ENCODE peak calls at places on chromosomes 5 and 9, in four cellular contexts. R, D, S and M are unnamed samples.

GRCh38 chr9:3525088-3525835 is 539 bp downstream of the RFX3 start:
- DNase-seq in R (peak), D (no peak), S (no peak), M (no peak)

GRCh38 chr9:97556721-97557605 is 55.5 kb downstream of the TMOD1 start:
- DNase-seq in R (no peak), D (no peak), S (no peak), M (no peak)

GRCh38 chr5:147611483-147611882 is 101.6 kb upstream of the DPYSL3 start:
- DNase-seq in R (no peak), D (no peak), S (no peak), M (no peak)

GRCh38 chr5:180494510-180495181 is 467 bp downstream of the CNOT6 start:
- DNase-seq in R (peak), D (peak), S (peak), M (peak)

GRCh38 chr9:86854898-86855523 is 92.3 kb downstream of the GAS1 start:
- DNase-seq in R (no peak), D (peak), S (no peak), M (no peak)

GRCh38 chr5:62473209-62473608 is 60.6 kb downstream of the IPO11 start:
- DNase-seq in R (no peak), D (no peak), S (no peak), M (no peak)

GRCh38 chr9:72524820-72525539 is 3.6 kb downstream of the TMC1 start:
- DNase-seq in R (no peak), D (no peak), S (no peak), M (peak)

GRCh38 chr9:98172604-98173003 is 19.8 kb downstream of the CORO2A start:
- DNase-seq in R (no peak), D (peak), S (no peak), M (no peak)

GRCh38 chr5:153658606-153659005 is 168.1 kb downstream of the GRIA1 start:
- DNase-seq in R (no peak), D (no peak), S (no peak), M (no peak)

GRCh38 chr5:6585939-6586646 is 46.8 kb downstream of the NSUN2 start:
- DNase-seq in R (no peak), D (no peak), S (no peak), M (no peak)

GRCh38 chr5:14223372-14223771 is 80.2 kb downstream of the TRIO start:
- DNase-seq in R (no peak), D (no peak), S (no peak), M (no peak)

GRCh38 chr5:58311526-58311925 is 148.4 kb downstream of the PLK2 start:
- DNase-seq in R (no peak), D (no peak), S (no peak), M (no peak)

GRCh38 chr5:1546556-1546955 is 22.8 kb upstream of the LPCAT1 start:
- DNase-seq in R (peak), D (no peak), S (no peak), M (no peak)

GRCh38 chr5:56337715-56338319 is 104.7 kb upstream of the ANKRD55 start:
- DNase-seq in R (no peak), D (no peak), S (no peak), M (no peak)

GRCh38 chr9:117076571-117077300 is 338.1 kb downstream of the ASTN2 start:
- DNase-seq in R (no peak), D (no peak), S (no peak), M (no peak)

GRCh38 chr5:88145603-88146467 is 122.8 kb downstream of the TMEM161B start:
- DNase-seq in R (peak), D (peak), S (peak), M (no peak)

GRCh38 chr5:160033546-160034252 is 24.8 kb downstream of the TTC1 start:
- DNase-seq in R (no peak), D (no peak), S (no peak), M (no peak)

GRCh38 chr5:89282832-89283510 is 400.0 kb upstream of the MEF2C start:
- DNase-seq in R (no peak), D (no peak), S (peak), M (no peak)

GRCh38 chr5:89287964-89288363 is 405.0 kb upstream of the MEF2C start:
- DNase-seq in R (no peak), D (no peak), S (no peak), M (no peak)

GRCh38 chr5:89289604-89290003 is 406.6 kb upstream of the MEF2C start:
- DNase-seq in R (no peak), D (no peak), S (no peak), M (no peak)

GRCh38 chr5:89283758-89284493 is 400.9 kb upstream of the MEF2C start:
- DNase-seq in R (no peak), D (no peak), S (no peak), M (no peak)

DNA sequence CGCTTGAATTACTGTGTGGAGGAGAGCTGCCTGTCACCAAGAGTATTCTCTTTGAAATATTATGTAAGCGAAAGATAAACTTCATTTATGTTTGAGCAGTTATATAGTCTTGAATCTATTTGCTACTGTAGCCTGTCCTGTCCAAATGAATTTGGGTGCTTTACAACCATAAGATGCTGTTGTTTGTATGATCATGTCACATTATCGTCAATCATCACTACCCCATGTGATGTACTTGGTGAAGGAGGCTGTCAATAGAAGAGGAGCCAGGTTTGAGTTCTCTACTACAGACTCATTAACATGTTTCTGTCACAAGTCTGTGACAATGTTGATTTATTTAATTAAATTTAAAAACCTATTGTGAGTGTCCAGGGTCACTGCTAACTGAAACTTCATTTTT is 403.3 kb upstream of the MEF2C start:
- DNase-seq in R (no peak), D (no peak), S (no peak), M (no peak)
- TF ChIP-seq EP300 in R (no peak), D (no peak), S (no peak), M (no peak)

GRCh38 chr5:131382407-131383395 is 118.8 kb downstream of the CDC42SE2 start:
- DNase-seq in R (no peak), D (peak), S (peak), M (peak)
- TF ChIP-seq JUN in R (no peak), D (no peak), S (no peak), M (no peak)

DNA sequence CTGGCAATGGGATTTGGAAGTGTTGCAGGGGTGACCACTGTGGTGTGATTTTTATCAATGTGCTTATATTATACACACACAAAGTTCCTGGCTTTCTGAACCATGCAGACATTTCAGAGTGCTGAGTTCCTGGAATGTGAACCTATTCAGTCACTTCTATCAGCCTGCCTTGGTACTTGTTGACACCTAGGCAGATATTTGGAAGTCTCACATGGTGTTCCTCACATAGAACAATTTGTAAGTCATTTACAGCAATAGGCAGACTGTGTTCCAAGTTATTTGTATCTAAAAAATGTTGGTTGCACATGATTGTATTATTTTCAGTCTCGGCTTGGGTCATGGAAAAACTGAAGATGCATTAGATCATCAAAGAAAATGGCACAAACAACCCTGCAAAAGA is 182.2 kb downstream of the SREK1 start:
- DNase-seq in R (no peak), D (no peak), S (no peak), M (no peak)
- TF ChIP-seq CHD2 in R (no peak), D (no peak), S (no peak), M (no peak)

GRCh38 chr5:45627076-45627656 is 69.0 kb downstream of the HCN1 start:
- DNase-seq in R (no peak), D (no peak), S (no peak), M (no peak)
- TF ChIP-seq EP300 in R (no peak), D (no peak), S (no peak), M (no peak)

DNA sequence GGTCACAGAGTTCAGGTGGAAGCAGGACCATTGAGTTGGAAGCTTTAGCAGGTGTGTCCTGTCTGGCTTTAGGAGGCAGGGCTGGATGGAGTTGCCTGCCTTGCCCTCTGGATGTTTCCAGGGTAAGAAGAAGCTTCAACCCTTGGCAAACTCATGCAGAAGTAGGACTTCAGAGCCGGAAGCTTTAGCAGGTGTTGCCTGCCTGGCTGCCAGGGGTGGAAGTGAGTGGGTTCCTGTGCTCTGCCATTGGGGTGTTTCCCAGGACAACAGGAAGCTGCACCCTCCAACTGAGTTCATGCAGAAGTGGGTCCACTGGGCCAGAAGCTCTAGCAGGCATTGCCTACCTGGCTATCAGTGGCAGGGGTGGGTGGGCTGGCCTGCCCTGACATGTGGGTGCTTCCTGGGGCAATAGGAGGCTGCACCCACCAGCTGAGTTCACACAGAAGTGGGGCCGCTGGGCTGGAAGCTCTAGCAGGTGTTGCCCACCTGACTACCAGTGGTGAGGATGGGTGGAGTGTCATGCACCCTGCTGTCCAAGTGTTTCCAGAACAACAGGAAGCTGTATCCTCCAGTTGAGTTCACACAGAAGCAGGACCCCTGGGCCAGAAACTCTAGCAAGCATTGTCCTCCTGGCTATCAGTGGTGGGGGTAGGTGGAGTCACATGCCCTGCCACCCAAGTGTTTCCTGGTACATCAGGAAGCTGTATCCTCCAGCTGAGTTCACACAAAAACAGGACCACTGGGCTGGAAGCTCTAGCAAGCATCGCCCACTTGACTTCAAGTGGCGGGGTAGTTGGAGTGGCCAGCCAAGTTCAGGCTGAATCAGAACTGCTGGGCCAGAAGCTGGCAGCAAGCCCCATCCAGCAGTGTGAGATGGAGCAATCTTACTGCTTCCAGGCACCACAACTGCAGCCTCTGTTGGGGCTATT is 24.6 kb downstream of the LOX start:
- DNase-seq in R (no peak), D (no peak), S (no peak), M (no peak)
- TF ChIP-seq JUN in R (no peak), D (no peak), S (no peak), M (no peak)

GRCh38 chr9:114900937-114901802 is 29.2 kb downstream of the TNFSF8 start:
- DNase-seq in R (no peak), D (no peak), S (no peak), M (no peak)

GRCh38 chr9:114896344-114896743 is 34.0 kb downstream of the TNFSF8 start:
- DNase-seq in R (no peak), D (no peak), S (no peak), M (no peak)

GRCh38 chr9:114902773-114903589 is 27.4 kb downstream of the TNFSF8 start:
- DNase-seq in R (no peak), D (no peak), S (no peak), M (no peak)

GRCh38 chr9:114898741-114899140 is 31.6 kb downstream of the TNFSF8 start:
- DNase-seq in R (no peak), D (no peak), S (no peak), M (no peak)

GRCh38 chr9:114899461-114899860 is 30.9 kb downstream of the TNFSF8 start:
- DNase-seq in R (no peak), D (no peak), S (no peak), M (no peak)
- TF ChIP-seq CHD2 in R (no peak), D (no peak), S (no peak), M (no peak)